ENCODE peak calls at places on chromosomes 4 and X, in four cellular contexts. One of them, this sample, is unnamed.

GRCh38 chrX:78595901-78596502 is 63.1 kb downstream of the RTL3 start:
- DNase-seq in HCEC 1CT: no peak
- DNase-seq in globus pallidus: no peak
- DNase-seq in CD8-positive, alpha-beta memory T cell: no peak
- DNase-seq in this sample: peak; percentile 47

GRCh38 chr4:113869743-113870375 is 108.3 kb upstream of the CAMK2D start:
- DNase-seq in CD8-positive, alpha-beta memory T cell: no peak
- DNase-seq in globus pallidus: no peak
- DNase-seq in HCEC 1CT: peak; percentile 19
- DNase-seq in this sample: no peak

GRCh38 chr4:38189445-38189844 is 229.2 kb downstream of the PTTG2 start:
- DNase-seq in HCEC 1CT: peak; percentile 90
- DNase-seq in CD8-positive, alpha-beta memory T cell: no peak
- DNase-seq in globus pallidus: no peak
- DNase-seq in this sample: no peak

GRCh38 chr4:89753601-89754066 is 83.3 kb downstream of the SNCA start:
- DNase-seq in CD8-positive, alpha-beta memory T cell: no peak
- DNase-seq in HCEC 1CT: peak; percentile 93
- DNase-seq in globus pallidus: no peak
- DNase-seq in this sample: no peak

GRCh38 chr4:186931519-186931918 is 207.9 kb upstream of the FAT1 start:
- DNase-seq in HCEC 1CT: peak; percentile 54
- DNase-seq in CD8-positive, alpha-beta memory T cell: no peak
- DNase-seq in globus pallidus: no peak
- DNase-seq in this sample: no peak

GRCh38 chrX:57286507-57287251 is at the start of gene FAAH2:
- DNase-seq in HCEC 1CT: no peak
- DNase-seq in globus pallidus: no peak
- DNase-seq in CD8-positive, alpha-beta memory T cell: peak; percentile 21
- DNase-seq in this sample: peak; percentile 55

GRCh38 chr4:74874785-74875367 is 58.0 kb upstream of the PARM1 start:
- DNase-seq in CD8-positive, alpha-beta memory T cell: no peak
- DNase-seq in globus pallidus: peak; percentile 83
- DNase-seq in HCEC 1CT: peak; percentile 57
- DNase-seq in this sample: no peak

GRCh38 chrX:3440981-3441380 is 94.5 kb upstream of the MXRA5 start:
- DNase-seq in HCEC 1CT: no peak
- DNase-seq in globus pallidus: no peak
- DNase-seq in CD8-positive, alpha-beta memory T cell: no peak
- DNase-seq in this sample: no peak

GRCh38 chrX:48468247-48468671 is 1.8 kb downstream of the SLC38A5 start:
- DNase-seq in HCEC 1CT: peak; percentile 20
- DNase-seq in globus pallidus: no peak
- DNase-seq in CD8-positive, alpha-beta memory T cell: peak; percentile 5
- DNase-seq in this sample: no peak

GRCh38 chrX:41823402-41823801 is 99.4 kb downstream of the GPR82 start:
- DNase-seq in HCEC 1CT: peak; percentile 36
- DNase-seq in CD8-positive, alpha-beta memory T cell: no peak
- DNase-seq in globus pallidus: no peak
- DNase-seq in this sample: no peak

GRCh38 chr4:151238477-151238876 is 38.5 kb upstream of the PRSS48 start:
- DNase-seq in CD8-positive, alpha-beta memory T cell: no peak
- DNase-seq in HCEC 1CT: peak; percentile 9
- DNase-seq in globus pallidus: peak; percentile 71
- DNase-seq in this sample: no peak

GRCh38 chr4:84799318-84799717 is 167.2 kb downstream of the WDFY3 start:
- DNase-seq in CD8-positive, alpha-beta memory T cell: no peak
- DNase-seq in HCEC 1CT: peak; percentile 36
- DNase-seq in globus pallidus: no peak
- DNase-seq in this sample: no peak

GRCh38 chr4:188107931-188108843 is 1.2 kb downstream of the TRIML2 start:
- DNase-seq in CD8-positive, alpha-beta memory T cell: no peak
- DNase-seq in globus pallidus: no peak
- DNase-seq in HCEC 1CT: peak; percentile 56
- DNase-seq in this sample: peak; percentile 72

GRCh38 chrX:23334871-23335599 is 386 bp downstream of the PTCHD1 start:
- DNase-seq in CD8-positive, alpha-beta memory T cell: no peak
- DNase-seq in globus pallidus: no peak
- DNase-seq in HCEC 1CT: no peak
- DNase-seq in this sample: peak; percentile 48

GRCh38 chr4:62366944-62367343 is 1166.8 kb downstream of the ADGRL3 start:
- DNase-seq in globus pallidus: peak; percentile 24
- DNase-seq in CD8-positive, alpha-beta memory T cell: no peak
- DNase-seq in HCEC 1CT: no peak
- DNase-seq in this sample: no peak

This sample was measured in H1.